ENCODE peak calls at places on chromosome 19, in six cellular contexts. One of them, this sample, is unnamed.

GRCh38 chr19:51439021-51439465 is 19.2 kb downstream of the SIGLEC8 start:
- DNase-seq in IMR-90: no peak
- DNase-seq in H1: no peak
- DNase-seq in testis: no peak
- DNase-seq in body of pancreas: no peak
- DNase-seq in esophagus muscularis mucosa: no peak
- DNase-seq in this sample: peak

GRCh38 chr19:18121166-18121565 is 23.6 kb downstream of the MAST3 start:
- DNase-seq in H1: no peak
- DNase-seq in IMR-90: no peak
- DNase-seq in body of pancreas: no peak
- DNase-seq in esophagus muscularis mucosa: no peak
- DNase-seq in testis: no peak
- DNase-seq in this sample: no peak

GRCh38 chr19:21910318-21910717 is 74.3 kb upstream of the ZNF43 start:
- DNase-seq in testis: no peak
- DNase-seq in H1: no peak
- DNase-seq in body of pancreas: no peak
- DNase-seq in esophagus muscularis mucosa: no peak
- DNase-seq in IMR-90: no peak
- DNase-seq in this sample: no peak

GRCh38 chr19:31356587-31357314 is 7.5 kb upstream of the TSHZ3 start:
- DNase-seq in testis: peak
- DNase-seq in H1: no peak
- DNase-seq in body of pancreas: peak
- DNase-seq in IMR-90: no peak
- DNase-seq in esophagus muscularis mucosa: no peak
- DNase-seq in this sample: peak

GRCh38 chr19:55118401-55118991 is 1.1 kb upstream of the PPP1R12C start:
- DNase-seq in body of pancreas: peak
- DNase-seq in testis: peak
- DNase-seq in IMR-90: no peak
- DNase-seq in esophagus muscularis mucosa: no peak
- DNase-seq in H1: peak
- DNase-seq in this sample: peak

GRCh38 chr19:53333071-53333465 is 481 bp upstream of the ZNF845 start:
- DNase-seq in H1: no peak
- DNase-seq in esophagus muscularis mucosa: peak
- DNase-seq in IMR-90: no peak
- DNase-seq in body of pancreas: peak
- DNase-seq in testis: peak
- DNase-seq in this sample: peak

GRCh38 chr19:45767881-45768643 is 990 bp downstream of the SIX5 start:
- DNase-seq in H1: no peak
- DNase-seq in esophagus muscularis mucosa: no peak
- DNase-seq in body of pancreas: peak
- DNase-seq in testis: peak
- DNase-seq in IMR-90: peak
- DNase-seq in this sample: peak

GRCh38 chr19:46813570-46814358 is 25.4 kb upstream of the SLC1A5 start:
- DNase-seq in testis: peak
- DNase-seq in body of pancreas: peak
- DNase-seq in IMR-90: peak
- DNase-seq in esophagus muscularis mucosa: no peak
- DNase-seq in H1: no peak
- DNase-seq in this sample: no peak

GRCh38 chr19:7366701-7367420 is 18.1 kb downstream of the ARHGEF18 start:
- DNase-seq in esophagus muscularis mucosa: no peak
- DNase-seq in testis: no peak
- DNase-seq in IMR-90: peak
- DNase-seq in H1: no peak
- DNase-seq in body of pancreas: no peak
- DNase-seq in this sample: peak

GRCh38 chr19:13098291-13099072 is 4.2 kb downstream of the LYL1 start:
- DNase-seq in H1: no peak
- DNase-seq in testis: no peak
- DNase-seq in IMR-90: no peak
- DNase-seq in body of pancreas: no peak
- DNase-seq in esophagus muscularis mucosa: no peak
- DNase-seq in this sample: peak

GRCh38 chr19:45687599-45687998 is 4.2 kb downstream of the SNRPD2 start:
- DNase-seq in H1: no peak
- DNase-seq in IMR-90: no peak
- DNase-seq in esophagus muscularis mucosa: no peak
- DNase-seq in testis: no peak
- DNase-seq in body of pancreas: no peak
- DNase-seq in this sample: no peak

GRCh38 chr19:16461630-16462051 is 10.1 kb downstream of the EPS15L1 start:
- DNase-seq in testis: no peak
- DNase-seq in IMR-90: no peak
- DNase-seq in body of pancreas: no peak
- DNase-seq in esophagus muscularis mucosa: no peak
- DNase-seq in H1: no peak
- DNase-seq in this sample: no peak

GRCh38 chr19:4198467-4199126 is 16.1 kb downstream of the ANKRD24 start:
- DNase-seq in body of pancreas: no peak
- DNase-seq in testis: no peak
- DNase-seq in H1: no peak
- DNase-seq in esophagus muscularis mucosa: no peak
- DNase-seq in IMR-90: no peak
- DNase-seq in this sample: no peak
- TF ChIP-seq POLR2A in body of pancreas: no peak
- TF ChIP-seq POLR2A in testis: no peak
- TF ChIP-seq POLR2A in H1: no peak
- TF ChIP-seq POLR2A in esophagus muscularis mucosa: no peak
- TF ChIP-seq POLR2A in IMR-90: no peak
- TF ChIP-seq POLR2A in this sample: no peak

GRCh38 chr19:10113964-10114650 is 2.6 kb downstream of the P2RY11 start:
- DNase-seq in body of pancreas: peak
- DNase-seq in testis: no peak
- DNase-seq in H1: no peak
- DNase-seq in esophagus muscularis mucosa: no peak
- DNase-seq in IMR-90: no peak
- DNase-seq in this sample: peak

GRCh38 chr19:10114651-10115391 is 3.3 kb downstream of the P2RY11 start:
- DNase-seq in H1: no peak
- DNase-seq in body of pancreas: no peak
- DNase-seq in IMR-90: no peak
- DNase-seq in esophagus muscularis mucosa: no peak
- DNase-seq in testis: no peak
- DNase-seq in this sample: no peak

GRCh38 chr19:10115392-10116084 is 4.0 kb downstream of the P2RY11 start:
- DNase-seq in testis: no peak
- DNase-seq in esophagus muscularis mucosa: no peak
- DNase-seq in IMR-90: no peak
- DNase-seq in body of pancreas: no peak
- DNase-seq in H1: no peak
- DNase-seq in this sample: no peak

GRCh38 chr19:10116866-10117616 is 2.7 kb downstream of the EIF3G start:
- DNase-seq in body of pancreas: no peak
- DNase-seq in H1: no peak
- DNase-seq in esophagus muscularis mucosa: no peak
- DNase-seq in IMR-90: no peak
- DNase-seq in testis: no peak
- DNase-seq in this sample: no peak

DNA sequence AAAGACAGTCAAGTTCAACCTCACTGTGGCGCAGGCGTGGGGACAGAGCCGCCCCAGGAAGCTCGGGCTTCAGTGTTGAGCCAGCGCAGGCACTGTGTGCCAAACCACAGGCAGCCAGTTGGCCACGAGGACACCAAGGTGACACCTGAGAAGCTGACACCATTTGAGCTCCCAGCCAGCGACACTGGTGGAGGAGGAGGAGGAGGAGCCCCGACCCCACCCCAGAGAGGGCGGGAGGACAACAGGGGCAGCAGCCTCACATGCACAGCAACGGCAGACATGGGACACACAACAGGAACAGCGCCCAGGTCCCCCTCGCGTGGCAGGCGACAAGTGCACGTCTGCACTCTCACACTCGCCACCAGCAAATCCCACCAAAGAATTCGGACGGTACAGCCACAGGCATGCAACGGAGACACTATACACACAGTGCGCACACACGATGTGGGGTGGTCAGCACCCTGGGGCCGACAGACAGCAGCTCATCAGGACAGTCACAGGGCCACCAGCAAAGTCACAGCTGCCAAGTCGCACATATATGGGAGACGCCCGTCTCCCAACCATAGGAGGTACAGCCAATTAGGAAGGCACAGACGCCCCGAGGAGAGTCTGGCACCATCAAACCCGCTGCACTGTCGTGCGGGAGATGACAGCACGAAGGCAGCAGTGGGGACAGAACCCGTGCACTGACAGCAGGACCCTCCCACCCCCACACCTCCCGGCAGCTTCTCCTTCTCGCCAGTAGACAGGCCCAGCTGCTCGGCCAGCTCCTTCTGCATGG is 3.4 kb downstream of the EIF3G start:
- DNase-seq in testis: no peak
- DNase-seq in H1: no peak
- DNase-seq in IMR-90: no peak
- DNase-seq in esophagus muscularis mucosa: no peak
- DNase-seq in body of pancreas: no peak
- DNase-seq in this sample: no peak
- TF ChIP-seq POLR2A in testis: no peak
- TF ChIP-seq POLR2A in H1: peak
- TF ChIP-seq POLR2A in IMR-90: no peak
- TF ChIP-seq POLR2A in esophagus muscularis mucosa: no peak
- TF ChIP-seq POLR2A in body of pancreas: no peak
- TF ChIP-seq POLR2A in this sample: no peak

GRCh38 chr19:1264801-1265610 is 4.1 kb upstream of the CIRBP start:
- DNase-seq in IMR-90: peak
- DNase-seq in testis: peak
- DNase-seq in body of pancreas: peak
- DNase-seq in esophagus muscularis mucosa: no peak
- DNase-seq in H1: no peak
- DNase-seq in this sample: peak
- TF ChIP-seq POLR2A in IMR-90: peak
- TF ChIP-seq POLR2A in testis: no peak
- TF ChIP-seq POLR2A in body of pancreas: no peak
- TF ChIP-seq POLR2A in esophagus muscularis mucosa: no peak
- TF ChIP-seq POLR2A in H1: no peak
- TF ChIP-seq POLR2A in this sample: no peak

GRCh38 chr19:38360351-38360750 is 14.0 kb upstream of the PSMD8 start:
- DNase-seq in testis: no peak
- DNase-seq in esophagus muscularis mucosa: no peak
- DNase-seq in IMR-90: no peak
- DNase-seq in body of pancreas: no peak
- DNase-seq in H1: no peak
- DNase-seq in this sample: no peak

GRCh38 chr19:38351865-38352395 is 16.3 kb downstream of the CATSPERG start:
- DNase-seq in body of pancreas: no peak
- DNase-seq in esophagus muscularis mucosa: no peak
- DNase-seq in H1: no peak
- DNase-seq in testis: no peak
- DNase-seq in IMR-90: no peak
- DNase-seq in this sample: no peak

GRCh38 chr19:38358071-38358470 is 16.3 kb upstream of the PSMD8 start:
- DNase-seq in testis: no peak
- DNase-seq in H1: no peak
- DNase-seq in body of pancreas: no peak
- DNase-seq in IMR-90: no peak
- DNase-seq in esophagus muscularis mucosa: no peak
- DNase-seq in this sample: no peak

GRCh38 chr19:38359242-38360021 is 14.9 kb upstream of the PSMD8 start:
- DNase-seq in body of pancreas: no peak
- DNase-seq in esophagus muscularis mucosa: no peak
- DNase-seq in IMR-90: no peak
- DNase-seq in H1: no peak
- DNase-seq in testis: no peak
- DNase-seq in this sample: no peak

DNA sequence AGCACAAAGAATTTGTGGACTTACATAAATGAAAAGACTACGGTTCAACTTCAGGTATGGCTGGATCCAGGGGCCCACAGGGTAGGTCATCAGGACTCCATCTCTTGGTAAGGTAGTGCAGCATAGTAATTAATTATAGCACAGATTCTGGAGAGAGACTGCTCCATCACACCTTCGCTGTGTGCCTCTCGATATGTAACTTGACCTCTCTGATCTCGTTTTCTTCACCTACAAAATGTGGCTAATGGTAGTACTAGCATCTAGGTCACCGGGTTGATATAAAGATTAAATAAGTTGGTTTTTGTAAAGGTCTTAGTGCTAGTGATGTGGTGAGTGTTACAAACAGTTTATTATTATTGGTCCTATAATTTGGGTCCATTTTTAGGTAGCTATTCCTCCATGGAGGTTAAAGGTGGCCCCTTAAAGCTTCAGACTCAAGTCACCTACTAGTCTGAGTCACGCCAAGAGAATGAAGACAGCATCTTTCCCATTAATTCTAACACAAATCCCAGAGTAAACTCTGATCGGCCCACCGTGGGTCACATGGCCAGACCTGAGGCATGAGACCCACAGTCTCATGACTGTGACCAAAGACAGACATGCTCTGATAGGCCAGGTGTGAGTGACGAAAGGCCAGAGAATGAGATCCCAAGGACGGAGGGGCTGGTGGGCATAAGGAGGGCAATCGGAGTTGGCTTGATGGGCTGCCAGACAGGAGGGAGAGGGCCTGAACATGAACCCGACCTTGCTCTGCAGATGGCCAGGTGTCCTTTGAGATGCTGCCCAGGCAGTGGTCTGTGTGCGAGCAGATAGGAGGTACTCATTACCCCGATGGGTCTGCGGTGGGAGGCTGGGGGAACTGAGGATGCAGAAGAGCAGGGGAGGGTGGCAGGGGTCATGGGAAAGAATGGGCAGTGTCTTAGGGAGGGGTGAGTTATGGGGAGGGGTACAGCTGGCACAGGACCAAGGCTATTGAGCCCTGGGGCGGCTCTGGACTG is 18.3 kb upstream of the PSMD8 start:
- DNase-seq in IMR-90: no peak
- DNase-seq in H1: no peak
- DNase-seq in esophagus muscularis mucosa: no peak
- DNase-seq in body of pancreas: no peak
- DNase-seq in testis: no peak
- DNase-seq in this sample: no peak
- TF ChIP-seq POLR2A in IMR-90: no peak
- TF ChIP-seq POLR2A in H1: no peak
- TF ChIP-seq POLR2A in esophagus muscularis mucosa: no peak
- TF ChIP-seq POLR2A in body of pancreas: no peak
- TF ChIP-seq POLR2A in testis: no peak
- TF ChIP-seq POLR2A in this sample: no peak

This sample was measured in erythroblast.